ENCODE peak calls at places on chromosomes 7 and 10, in five cellular contexts. I, A, P, N and U are unnamed samples.

GRCh38 chr10:44864637-44865288 is 46.4 kb upstream of the TMEM72 start:
- DNase-seq in I (peak), A (peak), P (peak), N (peak), U (peak)

GRCh38 chr10:24251547-24251946 is 42.6 kb downstream of the KIAA1217 start:
- DNase-seq in I (no peak), A (no peak), P (no peak), N (no peak), U (no peak)

GRCh38 chr7:55641273-55641691 is 69.0 kb upstream of the VOPP1 start:
- DNase-seq in I (peak), A (peak), P (peak), N (peak), U (peak)

GRCh38 chr10:43212043-43212721 is 54.7 kb downstream of the RASGEF1A start:
- DNase-seq in I (no peak), A (peak), P (no peak), N (no peak), U (no peak)

GRCh38 chr10:126955396-126955795 is 50.2 kb downstream of the DOCK1 start:
- DNase-seq in I (no peak), A (no peak), P (no peak), N (no peak), U (no peak)

GRCh38 chr10:52779541-52780390 is 7.2 kb upstream of the MBL2 start:
- DNase-seq in I (no peak), A (peak), P (peak), N (peak), U (peak)

GRCh38 chr7:128104109-128104742 is 73.0 kb upstream of the LRRC4 start:
- DNase-seq in I (no peak), A (peak), P (no peak), N (peak), U (peak)

GRCh38 chr7:27921081-27921836 is 181.3 kb downstream of the TAX1BP1 start:
- DNase-seq in I (peak), A (peak), P (peak), N (peak), U (peak)

GRCh38 chr7:23966941-23967340 is 256.9 kb downstream of the STK31 start:
- DNase-seq in I (no peak), A (peak), P (no peak), N (no peak), U (no peak)

GRCh38 chr10:128274938-128275337 is 148.7 kb upstream of the MKI67 start:
- DNase-seq in I (no peak), A (peak), P (no peak), N (no peak), U (no peak)

GRCh38 chr10:103652599-103653281 is 159.2 kb downstream of the NEURL1 start:
- DNase-seq in I (no peak), A (peak), P (no peak), N (no peak), U (no peak)

GRCh38 chr7:111756687-111757178 is 194.4 kb upstream of the IMMP2L start:
- DNase-seq in I (peak), A (peak), P (no peak), N (no peak), U (no peak)

GRCh38 chr10:70905071-70906021 is 17.0 kb upstream of the PCBD1 start:
- DNase-seq in I (no peak), A (no peak), P (no peak), N (no peak), U (no peak)

GRCh38 chr7:16712916-16713315 is 40.6 kb upstream of the TSPAN13 start:
- DNase-seq in I (no peak), A (peak), P (no peak), N (no peak), U (no peak)

GRCh38 chr7:121016976-121017375 is 28.5 kb downstream of the CPED1 start:
- DNase-seq in I (no peak), A (peak), P (no peak), N (no peak), U (no peak)

GRCh38 chr10:12839941-12840611 is 161.4 kb downstream of the CCDC3 start:
- DNase-seq in I (no peak), A (no peak), P (no peak), N (no peak), U (no peak)

GRCh38 chr7:830069-830468 is 2.2 kb upstream of the SUN1 start:
- DNase-seq in I (no peak), A (no peak), P (no peak), N (no peak), U (no peak)

GRCh38 chr10:88826390-88826789 is 23.9 kb downstream of the LIPM start:
- DNase-seq in I (no peak), A (no peak), P (no peak), N (no peak), U (no peak)

GRCh38 chr7:155846156-155846555 is 33.9 kb upstream of the SHH start:
- DNase-seq in I (no peak), A (no peak), P (no peak), N (no peak), U (no peak)

GRCh38 chr7:5693529-5693928 is 87.9 kb downstream of the RNF216 start:
- DNase-seq in I (peak), A (peak), P (no peak), N (peak), U (peak)

GRCh38 chr7:133070562-133070961 is 11.3 kb downstream of the CHCHD3 start:
- DNase-seq in I (no peak), A (no peak), P (no peak), N (no peak), U (no peak)

GRCh38 chr10:802506-802905 is 113.0 kb upstream of the DIP2C start:
- DNase-seq in I (no peak), A (no peak), P (no peak), N (no peak), U (no peak)

GRCh38 chr10:76492026-76492425 is 1060.6 kb downstream of the LRMDA start:
- DNase-seq in I (no peak), A (peak), P (no peak), N (no peak), U (no peak)

DNA sequence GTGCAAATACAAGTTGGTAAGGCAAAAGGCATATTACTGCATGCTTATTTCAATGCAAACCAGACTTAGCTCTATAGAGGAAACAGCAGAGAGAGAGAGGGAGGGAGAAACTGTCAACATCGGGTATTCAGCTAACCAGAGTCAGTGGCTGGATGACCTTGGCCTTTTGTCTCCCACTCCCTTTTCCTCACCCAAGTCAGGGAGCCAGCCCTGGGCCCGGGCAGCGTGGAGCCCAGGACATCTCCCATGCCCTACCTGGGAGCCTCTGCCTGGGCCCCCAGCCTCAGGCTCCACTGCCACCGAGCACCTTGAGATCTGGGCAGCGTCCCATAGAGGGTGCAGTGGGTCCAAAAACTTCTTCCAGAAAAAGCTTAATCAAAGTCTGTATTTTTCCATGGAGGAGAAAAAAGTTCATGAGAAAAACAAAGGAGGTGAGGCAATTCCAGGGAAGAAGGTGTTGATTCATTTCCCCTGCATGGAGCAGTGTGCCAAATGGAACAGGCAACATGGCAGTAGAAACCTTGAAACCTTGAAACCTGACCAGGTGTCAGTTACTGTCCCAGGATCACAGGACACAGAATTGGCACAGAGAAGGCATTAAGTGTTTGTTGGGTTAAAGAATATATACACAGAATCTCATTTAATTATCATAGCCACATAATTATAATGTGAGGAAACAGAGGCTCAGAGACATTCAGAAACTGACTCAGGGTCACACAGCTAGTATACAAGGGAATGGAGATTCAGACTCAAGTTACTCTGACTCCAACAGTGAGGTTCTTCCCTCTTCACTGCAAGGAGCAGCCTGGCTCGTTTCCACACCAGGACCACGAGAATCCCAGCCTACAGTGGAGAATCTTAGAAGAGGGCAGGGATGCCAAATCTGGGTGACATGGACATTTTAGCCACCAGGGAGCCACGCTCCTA is 5.8 kb upstream of the NCOA4 start:
- DNase-seq in I (peak), A (no peak), P (no peak), N (no peak), U (no peak)
- TF ChIP-seq CTCF in I (no peak), A (no peak), P (no peak), N (no peak), U (no peak)

GRCh38 chr7:50626286-50626685 is 61.1 kb upstream of the DDC start:
- DNase-seq in I (no peak), A (no peak), P (no peak), N (no peak), U (no peak)

GRCh38 chr7:50629238-50629901 is 64.2 kb upstream of the DDC start:
- DNase-seq in I (no peak), A (no peak), P (no peak), N (no peak), U (no peak)

GRCh38 chr7:50626971-50627370 is 61.8 kb upstream of the DDC start:
- DNase-seq in I (no peak), A (no peak), P (no peak), N (no peak), U (no peak)

GRCh38 chr7:50627824-50628361 is 62.7 kb upstream of the DDC start:
- DNase-seq in I (no peak), A (no peak), P (no peak), N (no peak), U (no peak)

GRCh38 chr7:50628469-50629084 is 63.4 kb upstream of the DDC start:
- DNase-seq in I (no peak), A (no peak), P (no peak), N (no peak), U (no peak)
- TF ChIP-seq CTCF in I (no peak), A (no peak), P (no peak), N (no peak), U (no peak)

GRCh38 chr7:95847061-95847460 is 74.7 kb downstream of the DYNC1I1 start:
- DNase-seq in I (no peak), A (peak), P (no peak), N (no peak), U (no peak)

GRCh38 chr7:95845007-95845406 is 72.7 kb downstream of the DYNC1I1 start:
- DNase-seq in I (no peak), A (peak), P (no peak), N (no peak), U (no peak)

GRCh38 chr7:95840953-95841950 is 68.9 kb downstream of the DYNC1I1 start:
- DNase-seq in I (no peak), A (no peak), P (peak), N (peak), U (peak)

GRCh38 chr7:95843286-95843685 is 70.9 kb downstream of the DYNC1I1 start:
- DNase-seq in I (no peak), A (peak), P (no peak), N (no peak), U (no peak)
- TF ChIP-seq CTCF in I (no peak), A (peak), P (no peak), N (no peak), U (no peak)

GRCh38 chr7:30596043-30596641 is 1.5 kb downstream of the GARS1 start:
- DNase-seq in I (no peak), A (peak), P (no peak), N (peak), U (no peak)
- TF ChIP-seq CTCF in I (no peak), A (peak), P (no peak), N (no peak), U (no peak)

GRCh38 chr7:122885583-122886356 is 490 bp downstream of the CADPS2 start:
- DNase-seq in I (peak), A (peak), P (peak), N (peak), U (peak)
- TF ChIP-seq CTCF in I (no peak), A (peak), P (no peak), N (no peak), U (no peak)

GRCh38 chr7:31061185-31061584 is 9.1 kb downstream of the ADCYAP1R1 start:
- DNase-seq in I (no peak), A (no peak), P (no peak), N (no peak), U (no peak)
- TF ChIP-seq CTCF in I (no peak), A (no peak), P (peak), N (no peak), U (no peak)

GRCh38 chr7:89507034-89507433 is 647.2 kb upstream of the STEAP1 start:
- DNase-seq in I (no peak), A (no peak), P (no peak), N (no peak), U (no peak)

GRCh38 chr7:89500082-89500481 is 654.2 kb upstream of the STEAP1 start:
- DNase-seq in I (no peak), A (no peak), P (no peak), N (no peak), U (no peak)

GRCh38 chr7:89503281-89503680 is 651.0 kb upstream of the STEAP1 start:
- DNase-seq in I (no peak), A (no peak), P (no peak), N (no peak), U (no peak)
- TF ChIP-seq CTCF in I (no peak), A (no peak), P (no peak), N (no peak), U (no peak)

GRCh38 chr10:11042375-11042774 is 24.7 kb downstream of the CELF2 start:
- DNase-seq in I (no peak), A (no peak), P (no peak), N (no peak), U (no peak)

GRCh38 chr10:11035318-11035920 is 17.7 kb downstream of the CELF2 start:
- DNase-seq in I (peak), A (peak), P (no peak), N (no peak), U (no peak)

GRCh38 chr10:11034762-11035161 is 17.1 kb downstream of the CELF2 start:
- DNase-seq in I (no peak), A (no peak), P (no peak), N (no peak), U (no peak)

DNA sequence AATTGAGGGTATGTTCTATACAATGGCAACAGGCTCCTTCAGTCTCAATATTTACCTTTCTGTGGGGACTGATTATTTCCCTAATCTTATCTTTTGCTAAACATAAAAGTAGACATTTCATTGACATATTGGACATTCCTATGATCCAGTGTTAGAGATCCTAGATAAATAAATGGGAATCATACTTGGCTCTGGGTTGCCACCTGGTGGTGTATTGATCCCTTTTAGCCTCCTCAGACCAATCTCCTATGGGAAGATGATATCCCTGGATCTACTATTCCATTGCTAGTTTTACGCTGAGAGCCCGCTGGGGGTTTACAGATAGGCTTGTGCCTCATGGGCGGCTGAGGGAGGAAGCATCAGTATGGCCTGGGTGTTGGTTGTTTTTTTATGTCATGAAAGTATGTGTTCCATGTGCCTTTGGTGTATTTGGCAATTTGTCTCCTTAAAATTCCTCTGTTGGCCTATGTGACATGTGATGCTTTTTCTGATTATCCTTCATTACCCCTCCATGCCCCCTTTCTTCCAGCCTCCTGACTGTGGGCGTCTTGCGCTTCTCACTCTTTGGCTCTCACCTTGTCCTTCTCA is 18.8 kb downstream of the CELF2 start:
- DNase-seq in I (peak), A (peak), P (peak), N (no peak), U (no peak)
- TF ChIP-seq CTCF in I (peak), A (peak), P (peak), N (peak), U (peak)

DNA sequence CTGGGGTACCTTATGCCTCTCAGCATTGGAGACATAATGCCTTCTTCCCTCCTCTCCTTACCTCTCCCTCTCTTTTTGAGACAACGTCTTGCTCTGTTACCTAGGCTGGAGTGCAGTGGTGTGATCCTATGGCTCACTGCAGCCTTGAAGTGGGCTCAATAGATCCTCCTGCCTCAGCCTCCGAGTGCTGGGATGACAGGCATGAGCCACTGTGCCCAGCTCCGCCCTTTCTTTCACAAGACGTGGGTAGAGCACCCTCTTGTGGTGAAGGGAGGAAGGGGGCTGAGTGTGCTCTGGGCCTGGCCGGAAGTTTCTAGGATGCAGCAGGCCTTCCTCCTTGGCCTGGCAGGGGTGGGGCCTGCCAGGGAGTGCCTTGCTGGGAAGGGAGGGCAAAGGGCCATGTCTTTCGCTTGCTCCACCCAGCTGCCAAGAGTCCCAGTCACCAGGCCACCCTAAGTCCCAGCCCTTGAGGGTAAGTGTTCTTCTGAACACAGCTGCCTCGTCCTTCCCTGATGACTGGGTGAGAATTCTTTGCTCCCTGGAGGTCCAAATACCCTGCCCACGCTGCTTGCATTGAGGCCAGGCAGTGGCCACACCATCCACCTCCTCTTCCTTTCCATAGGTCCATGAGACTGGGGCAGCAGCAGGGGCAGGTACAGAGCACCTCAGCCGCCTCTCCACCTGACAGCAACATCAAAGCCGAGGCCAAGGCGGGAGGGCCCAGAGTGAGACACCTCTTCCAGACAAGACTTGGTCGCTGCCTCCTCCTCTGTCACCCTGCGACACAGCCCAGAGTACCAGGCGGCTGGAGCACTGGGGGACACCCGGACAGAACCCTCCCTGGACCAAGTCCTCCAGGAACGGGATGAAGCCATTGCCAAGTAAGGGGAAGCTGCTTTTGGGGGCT is 3.7 kb downstream of the ABHD11 start:
- DNase-seq in I (peak), A (peak), P (peak), N (peak), U (peak)
- TF ChIP-seq CTCF in I (peak), A (peak), P (peak), N (peak), U (peak)